ENCODE peak calls at places on chromosomes 11 and 22, in six cellular contexts. R is HAP-1, Z is mesendoderm, O is BE2C, V is IMR-90, F is GM23338. H is an unnamed sample. For H3K4me1, the result is how much of the 10 kb centered on the place peaks cover.

GRCh38 chr11:118744001-118744400 is 47.0 kb downstream of the DDX6 start:
- DNase-seq in R (no peak), Z (no peak), O (peak), V (no peak), F (no peak), H (no peak)

GRCh38 chr11:37804666-37805065 is 1206.6 kb upstream of the RAG2 start:
- DNase-seq in R (no peak), Z (no peak), O (no peak), V (no peak), F (no peak), H (no peak)

GRCh38 chr11:117903505-117904382 is 25.5 kb downstream of the TMPRSS13 start:
- DNase-seq in R (no peak), Z (no peak), O (no peak), V (no peak), F (no peak), H (no peak)

GRCh38 chr22:44869196-44869595 is 116.8 kb downstream of the ARHGAP8 start:
- DNase-seq in R (no peak), Z (no peak), O (no peak), V (peak), F (no peak), H (no peak)

GRCh38 chr11:29305456-29306232 is 711.2 kb downstream of the KCNA4 start:
- DNase-seq in R (no peak), Z (no peak), O (no peak), V (no peak), F (no peak), H (no peak)

GRCh38 chr11:89205378-89205777 is 27.7 kb downstream of the TYR start:
- DNase-seq in R (no peak), Z (peak), O (no peak), V (no peak), F (no peak), H (no peak)

GRCh38 chr22:44620129-44620840 is 81.7 kb upstream of the PRR5 start:
- DNase-seq in R (peak), Z (peak), O (peak), V (peak), F (peak), H (peak)

GRCh38 chr11:36264601-36265344 is 24.5 kb downstream of the COMMD9 start:
- DNase-seq in R (no peak), Z (no peak), O (no peak), V (no peak), F (no peak), H (no peak)

GRCh38 chr11:120240866-120241265 is 926 bp downstream of the POU2F3 start:
- DNase-seq in R (no peak), Z (no peak), O (no peak), V (no peak), F (no peak), H (no peak)

GRCh38 chr11:35288817-35289541 is 130.4 kb downstream of the SLC1A2 start:
- DNase-seq in R (no peak), Z (no peak), O (no peak), V (peak), F (no peak), H (no peak)

GRCh38 chr11:103803062-103803461 is 233.4 kb upstream of the DDI1 start:
- DNase-seq in R (no peak), Z (peak), O (no peak), V (peak), F (no peak), H (no peak)

GRCh38 chr11:76205252-76206076 is 838 bp downstream of the WNT11 start:
- DNase-seq in R (no peak), Z (peak), O (no peak), V (no peak), F (no peak), H (no peak)

GRCh38 chr11:76206327-76207081 is at the start of gene WNT11:
- DNase-seq in R (peak), Z (peak), O (peak), V (no peak), F (peak), H (no peak)

GRCh38 chr11:76203937-76204336 is 2.4 kb downstream of the WNT11 start:
- DNase-seq in R (no peak), Z (no peak), O (no peak), V (no peak), F (no peak), H (no peak)

GRCh38 chr11:76207642-76208378 is 1.5 kb upstream of the WNT11 start:
- DNase-seq in R (peak), Z (peak), O (peak), V (peak), F (peak), H (peak)

GRCh38 chr11:76206077-76206326 is 300 bp downstream of the WNT11 start:
- DNase-seq in R (no peak), Z (no peak), O (no peak), V (no peak), F (no peak), H (no peak)
- H3K4me3 ChIP-seq in R (no peak), Z (no peak), O (peak), V (peak), F (peak), H (peak)

DNA sequence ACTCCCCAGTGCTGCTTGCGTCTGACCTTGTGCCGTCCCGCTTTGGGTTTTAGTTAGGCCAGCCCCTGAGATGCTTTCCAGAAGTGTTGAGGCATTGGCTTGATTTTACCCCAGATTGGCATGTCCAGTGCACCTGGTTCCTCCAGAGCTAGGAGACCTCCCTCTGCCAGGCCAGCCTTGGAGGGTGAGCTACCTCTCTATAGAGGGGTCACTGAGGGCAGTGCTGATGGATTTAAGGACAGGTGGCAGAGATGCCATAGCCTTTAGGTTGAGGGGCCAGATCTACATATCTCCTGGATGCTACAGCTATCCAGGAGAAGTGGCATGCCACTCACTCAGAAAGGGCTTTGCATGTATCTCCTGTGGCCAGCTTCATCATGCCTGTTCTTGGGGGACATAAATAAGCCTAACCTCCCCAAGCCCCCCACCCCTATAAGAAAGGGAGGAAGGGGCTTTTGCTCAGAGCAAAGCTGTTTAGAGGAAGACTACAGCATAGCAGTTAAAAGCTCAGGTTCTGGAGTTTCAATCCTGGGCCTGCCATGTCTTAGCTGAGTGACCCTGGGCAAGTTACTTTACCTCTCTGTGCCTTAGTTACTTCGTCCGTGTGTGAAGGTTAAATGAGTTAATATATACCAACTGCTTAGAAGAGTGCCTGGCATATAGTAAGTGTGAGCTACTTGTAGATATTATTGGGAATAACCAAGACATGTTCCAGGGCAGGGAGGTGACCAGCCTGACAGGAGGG is 6.4 kb downstream of the UBE2L3 start:
- DNase-seq in R (no peak), Z (no peak), O (no peak), V (no peak), F (no peak), H (no peak)
- H3K4me1 ChIP-seq in R (under half), Z (under half), O (under half), V (under half), F (under half), H (under half)

GRCh38 chr22:41775976-41776375 is 24.5 kb upstream of the CCDC134 start:
- DNase-seq in R (no peak), Z (no peak), O (no peak), V (no peak), F (no peak), H (no peak)
- H3K4me3 ChIP-seq in R (no peak), Z (no peak), O (no peak), V (no peak), F (no peak), H (no peak)

GRCh38 chr11:2888266-2888968 is 2.8 kb upstream of the CDKN1C start:
- DNase-seq in R (peak), Z (peak), O (peak), V (peak), F (peak), H (peak)

GRCh38 chr11:2886191-2886894 is 768 bp upstream of the CDKN1C start:
- DNase-seq in R (peak), Z (peak), O (peak), V (no peak), F (peak), H (no peak)

GRCh38 chr11:2889399-2890273 is 4.1 kb upstream of the CDKN1C start:
- DNase-seq in R (no peak), Z (no peak), O (no peak), V (no peak), F (no peak), H (no peak)

GRCh38 chr11:2886936-2887335 is 1.4 kb upstream of the CDKN1C start:
- DNase-seq in R (no peak), Z (no peak), O (no peak), V (no peak), F (no peak), H (no peak)

GRCh38 chr11:2887526-2888195 is 2.1 kb upstream of the CDKN1C start:
- DNase-seq in R (no peak), Z (no peak), O (no peak), V (no peak), F (no peak), H (no peak)
- H3K4me1 ChIP-seq in R (under half), Z (under half), O (under half), V (under half), F (under half), H (under half)